ENCODE peak calls at places on chromosomes 1 and 21, in ten cellular contexts. One of them, this sample, is unnamed.
A peak's percentile ranks its signal among the peaks of the same experiment; 100 is the strongest.

GRCh38 chr1:205436776-205437485 is 15.1 kb upstream of the LEMD1 start:
- DNase-seq in GM23338: no peak
- DNase-seq in amygdala: no peak
- DNase-seq in HCEC 1CT: no peak
- DNase-seq in GM12865: peak; percentile 13
- DNase-seq in lower leg skin: no peak
- DNase-seq in HuH-7.5: no peak
- DNase-seq in activated T-cell treated with anti-CD3 and anti-CD28 coated beads, Interleukin-2, amount 50 U/mL, for 24 hours: no peak
- DNase-seq in CD4-positive, alpha-beta T cell: no peak
- DNase-seq in fibroblast of the conjunctiva: no peak
- DNase-seq in this sample: no peak

GRCh38 chr21:45541221-45542039 is 810 bp downstream of the SLC19A1 start:
- DNase-seq in GM23338: peak; percentile 46
- DNase-seq in amygdala: no peak
- DNase-seq in HCEC 1CT: peak; percentile 61
- DNase-seq in GM12865: peak; percentile 86
- DNase-seq in lower leg skin: peak; percentile 75
- DNase-seq in HuH-7.5: peak; percentile 95
- DNase-seq in activated T-cell treated with anti-CD3 and anti-CD28 coated beads, Interleukin-2, amount 50 U/mL, for 24 hours: peak; percentile 87
- DNase-seq in CD4-positive, alpha-beta T cell: peak; percentile 42
- DNase-seq in fibroblast of the conjunctiva: no peak
- DNase-seq in this sample: peak; percentile 36

GRCh38 chr1:9917901-9918300 is 7.8 kb upstream of the CTNNBIP1 start:
- DNase-seq in GM23338: no peak
- DNase-seq in amygdala: no peak
- DNase-seq in HCEC 1CT: no peak
- DNase-seq in GM12865: no peak
- DNase-seq in lower leg skin: no peak
- DNase-seq in HuH-7.5: no peak
- DNase-seq in activated T-cell treated with anti-CD3 and anti-CD28 coated beads, Interleukin-2, amount 50 U/mL, for 24 hours: no peak
- DNase-seq in CD4-positive, alpha-beta T cell: no peak
- DNase-seq in fibroblast of the conjunctiva: no peak
- DNase-seq in this sample: no peak

GRCh38 chr1:181987334-181987870 is 74.1 kb downstream of the ZNF648 start:
- DNase-seq in GM23338: no peak
- DNase-seq in amygdala: no peak
- DNase-seq in HCEC 1CT: no peak
- DNase-seq in GM12865: no peak
- DNase-seq in lower leg skin: no peak
- DNase-seq in HuH-7.5: no peak
- DNase-seq in activated T-cell treated with anti-CD3 and anti-CD28 coated beads, Interleukin-2, amount 50 U/mL, for 24 hours: no peak
- DNase-seq in CD4-positive, alpha-beta T cell: no peak
- DNase-seq in fibroblast of the conjunctiva: no peak
- DNase-seq in this sample: no peak

GRCh38 chr1:22717038-22717758 is 6.6 kb downstream of the EPHB2 start:
- DNase-seq in GM23338: peak; percentile 44
- DNase-seq in amygdala: no peak
- DNase-seq in HCEC 1CT: no peak
- DNase-seq in GM12865: no peak
- DNase-seq in lower leg skin: no peak
- DNase-seq in HuH-7.5: no peak
- DNase-seq in activated T-cell treated with anti-CD3 and anti-CD28 coated beads, Interleukin-2, amount 50 U/mL, for 24 hours: no peak
- DNase-seq in CD4-positive, alpha-beta T cell: no peak
- DNase-seq in fibroblast of the conjunctiva: no peak
- DNase-seq in this sample: no peak

GRCh38 chr21:39518055-39518844 is 66.5 kb downstream of the SH3BGR start:
- DNase-seq in GM23338: peak; percentile 96
- DNase-seq in amygdala: no peak
- DNase-seq in HCEC 1CT: peak; percentile 36
- DNase-seq in GM12865: peak; percentile 74
- DNase-seq in lower leg skin: no peak
- DNase-seq in HuH-7.5: peak; percentile 76
- DNase-seq in activated T-cell treated with anti-CD3 and anti-CD28 coated beads, Interleukin-2, amount 50 U/mL, for 24 hours: peak; percentile 42
- DNase-seq in CD4-positive, alpha-beta T cell: peak; percentile 14
- DNase-seq in fibroblast of the conjunctiva: peak; percentile 22
- DNase-seq in this sample: no peak

GRCh38 chr1:151346769-151347522 is at the start of gene RFX5:
- DNase-seq in GM23338: peak; percentile 99
- DNase-seq in amygdala: peak; percentile 85
- DNase-seq in HCEC 1CT: peak; percentile 98
- DNase-seq in GM12865: peak; percentile 100
- DNase-seq in lower leg skin: peak; percentile 96
- DNase-seq in HuH-7.5: peak; percentile 85
- DNase-seq in activated T-cell treated with anti-CD3 and anti-CD28 coated beads, Interleukin-2, amount 50 U/mL, for 24 hours: peak; percentile 90
- DNase-seq in CD4-positive, alpha-beta T cell: peak; percentile 90
- DNase-seq in fibroblast of the conjunctiva: peak; percentile 96
- DNase-seq in this sample: peak; percentile 93

GRCh38 chr1:209618756-209619420 is 33.3 kb downstream of the LAMB3 start:
- DNase-seq in GM23338: no peak
- DNase-seq in amygdala: peak; percentile 37
- DNase-seq in HCEC 1CT: no peak
- DNase-seq in GM12865: no peak
- DNase-seq in lower leg skin: no peak
- DNase-seq in HuH-7.5: no peak
- DNase-seq in activated T-cell treated with anti-CD3 and anti-CD28 coated beads, Interleukin-2, amount 50 U/mL, for 24 hours: no peak
- DNase-seq in CD4-positive, alpha-beta T cell: no peak
- DNase-seq in fibroblast of the conjunctiva: no peak
- DNase-seq in this sample: no peak

GRCh38 chr1:55694297-55694696 is 479.1 kb upstream of the USP24 start:
- DNase-seq in GM23338: no peak
- DNase-seq in amygdala: no peak
- DNase-seq in HCEC 1CT: no peak
- DNase-seq in GM12865: no peak
- DNase-seq in lower leg skin: no peak
- DNase-seq in HuH-7.5: no peak
- DNase-seq in activated T-cell treated with anti-CD3 and anti-CD28 coated beads, Interleukin-2, amount 50 U/mL, for 24 hours: no peak
- DNase-seq in CD4-positive, alpha-beta T cell: no peak
- DNase-seq in fibroblast of the conjunctiva: no peak
- DNase-seq in this sample: peak; percentile 74

GRCh38 chr1:26350701-26351590 is 3.0 kb downstream of the CRYBG2 start:
- DNase-seq in GM23338: peak; percentile 38
- DNase-seq in amygdala: no peak
- DNase-seq in HCEC 1CT: peak; percentile 37
- DNase-seq in GM12865: no peak
- DNase-seq in lower leg skin: no peak
- DNase-seq in HuH-7.5: peak; percentile 72
- DNase-seq in activated T-cell treated with anti-CD3 and anti-CD28 coated beads, Interleukin-2, amount 50 U/mL, for 24 hours: no peak
- DNase-seq in CD4-positive, alpha-beta T cell: no peak
- DNase-seq in fibroblast of the conjunctiva: no peak
- DNase-seq in this sample: no peak

GRCh38 chr1:24149854-24150227 is 6.9 kb upstream of the IL22RA1 start:
- DNase-seq in GM23338: no peak
- DNase-seq in amygdala: no peak
- DNase-seq in HCEC 1CT: peak; percentile 46
- DNase-seq in GM12865: no peak
- DNase-seq in lower leg skin: peak; percentile 77
- DNase-seq in HuH-7.5: no peak
- DNase-seq in activated T-cell treated with anti-CD3 and anti-CD28 coated beads, Interleukin-2, amount 50 U/mL, for 24 hours: peak; percentile 62
- DNase-seq in CD4-positive, alpha-beta T cell: peak; percentile 8
- DNase-seq in fibroblast of the conjunctiva: no peak
- DNase-seq in this sample: no peak

GRCh38 chr1:92916899-92917298 is 44.4 kb downstream of the DIPK1A start:
- DNase-seq in GM23338: no peak
- DNase-seq in amygdala: no peak
- DNase-seq in HCEC 1CT: peak; percentile 92
- DNase-seq in GM12865: no peak
- DNase-seq in lower leg skin: no peak
- DNase-seq in HuH-7.5: no peak
- DNase-seq in activated T-cell treated with anti-CD3 and anti-CD28 coated beads, Interleukin-2, amount 50 U/mL, for 24 hours: no peak
- DNase-seq in CD4-positive, alpha-beta T cell: no peak
- DNase-seq in fibroblast of the conjunctiva: peak; percentile 9
- DNase-seq in this sample: no peak

GRCh38 chr1:233909195-233909594 is 4.7 kb downstream of the SLC35F3 start:
- DNase-seq in GM23338: no peak
- DNase-seq in amygdala: no peak
- DNase-seq in HCEC 1CT: no peak
- DNase-seq in GM12865: no peak
- DNase-seq in lower leg skin: no peak
- DNase-seq in HuH-7.5: no peak
- DNase-seq in activated T-cell treated with anti-CD3 and anti-CD28 coated beads, Interleukin-2, amount 50 U/mL, for 24 hours: no peak
- DNase-seq in CD4-positive, alpha-beta T cell: no peak
- DNase-seq in fibroblast of the conjunctiva: no peak
- DNase-seq in this sample: no peak

GRCh38 chr1:1432951-1433803 is 2.3 kb upstream of the VWA1 start:
- DNase-seq in GM23338: peak; percentile 71
- DNase-seq in amygdala: peak; percentile 30
- DNase-seq in HCEC 1CT: no peak
- DNase-seq in GM12865: no peak
- DNase-seq in lower leg skin: peak; percentile 70
- DNase-seq in HuH-7.5: peak; percentile 98
- DNase-seq in activated T-cell treated with anti-CD3 and anti-CD28 coated beads, Interleukin-2, amount 50 U/mL, for 24 hours: no peak
- DNase-seq in CD4-positive, alpha-beta T cell: no peak
- DNase-seq in fibroblast of the conjunctiva: no peak
- DNase-seq in this sample: no peak

GRCh38 chr1:219659005-219659632 is 46.2 kb upstream of the ZC3H11B start:
- DNase-seq in GM23338: no peak
- DNase-seq in amygdala: no peak
- DNase-seq in HCEC 1CT: no peak
- DNase-seq in GM12865: peak; percentile 48
- DNase-seq in lower leg skin: no peak
- DNase-seq in HuH-7.5: no peak
- DNase-seq in activated T-cell treated with anti-CD3 and anti-CD28 coated beads, Interleukin-2, amount 50 U/mL, for 24 hours: no peak
- DNase-seq in CD4-positive, alpha-beta T cell: no peak
- DNase-seq in fibroblast of the conjunctiva: no peak
- DNase-seq in this sample: no peak

GRCh38 chr1:67059331-67059730 is 5.4 kb upstream of the SLC35D1 start:
- DNase-seq in GM23338: no peak
- DNase-seq in amygdala: no peak
- DNase-seq in HCEC 1CT: peak; percentile 35
- DNase-seq in GM12865: no peak
- DNase-seq in lower leg skin: no peak
- DNase-seq in HuH-7.5: no peak
- DNase-seq in activated T-cell treated with anti-CD3 and anti-CD28 coated beads, Interleukin-2, amount 50 U/mL, for 24 hours: no peak
- DNase-seq in CD4-positive, alpha-beta T cell: no peak
- DNase-seq in fibroblast of the conjunctiva: no peak
- DNase-seq in this sample: no peak

GRCh38 chr1:98368995-98369394 is 292.5 kb upstream of the SNX7 start:
- DNase-seq in GM23338: no peak
- DNase-seq in amygdala: no peak
- DNase-seq in HCEC 1CT: no peak
- DNase-seq in GM12865: no peak
- DNase-seq in lower leg skin: no peak
- DNase-seq in HuH-7.5: no peak
- DNase-seq in activated T-cell treated with anti-CD3 and anti-CD28 coated beads, Interleukin-2, amount 50 U/mL, for 24 hours: no peak
- DNase-seq in CD4-positive, alpha-beta T cell: no peak
- DNase-seq in fibroblast of the conjunctiva: no peak
- DNase-seq in this sample: no peak

GRCh38 chr1:23809751-23810171 is 9.2 kb upstream of the GALE start:
- DNase-seq in GM23338: peak; percentile 89
- DNase-seq in amygdala: no peak
- DNase-seq in HCEC 1CT: peak; percentile 59
- DNase-seq in GM12865: peak; percentile 90
- DNase-seq in lower leg skin: no peak
- DNase-seq in HuH-7.5: peak; percentile 66
- DNase-seq in activated T-cell treated with anti-CD3 and anti-CD28 coated beads, Interleukin-2, amount 50 U/mL, for 24 hours: peak; percentile 86
- DNase-seq in CD4-positive, alpha-beta T cell: peak; percentile 75
- DNase-seq in fibroblast of the conjunctiva: peak; percentile 45
- DNase-seq in this sample: peak; percentile 76

GRCh38 chr1:155321577-155322497 is 1.1 kb downstream of the RUSC1 start:
- DNase-seq in GM23338: peak; percentile 46
- DNase-seq in amygdala: no peak
- DNase-seq in HCEC 1CT: no peak
- DNase-seq in GM12865: no peak
- DNase-seq in lower leg skin: no peak
- DNase-seq in HuH-7.5: no peak
- DNase-seq in activated T-cell treated with anti-CD3 and anti-CD28 coated beads, Interleukin-2, amount 50 U/mL, for 24 hours: no peak
- DNase-seq in CD4-positive, alpha-beta T cell: no peak
- DNase-seq in fibroblast of the conjunctiva: no peak
- DNase-seq in this sample: no peak

GRCh38 chr21:45336535-45336810 is 48.8 kb upstream of the POFUT2 start:
- DNase-seq in GM23338: no peak
- DNase-seq in amygdala: no peak
- DNase-seq in HCEC 1CT: no peak
- DNase-seq in GM12865: no peak
- DNase-seq in lower leg skin: no peak
- DNase-seq in HuH-7.5: no peak
- DNase-seq in activated T-cell treated with anti-CD3 and anti-CD28 coated beads, Interleukin-2, amount 50 U/mL, for 24 hours: no peak
- DNase-seq in CD4-positive, alpha-beta T cell: no peak
- DNase-seq in fibroblast of the conjunctiva: no peak
- DNase-seq in this sample: no peak

GRCh38 chr21:17783816-17784598 is 35.1 kb downstream of the C21orf91 start:
- DNase-seq in GM23338: no peak
- DNase-seq in amygdala: no peak
- DNase-seq in HCEC 1CT: no peak
- DNase-seq in GM12865: peak; percentile 83
- DNase-seq in lower leg skin: no peak
- DNase-seq in HuH-7.5: no peak
- DNase-seq in activated T-cell treated with anti-CD3 and anti-CD28 coated beads, Interleukin-2, amount 50 U/mL, for 24 hours: no peak
- DNase-seq in CD4-positive, alpha-beta T cell: no peak
- DNase-seq in fibroblast of the conjunctiva: no peak
- DNase-seq in this sample: no peak

GRCh38 chr1:59229138-59229537 is 67.8 kb upstream of the FGGY start:
- DNase-seq in GM23338: no peak
- DNase-seq in amygdala: no peak
- DNase-seq in HCEC 1CT: peak; percentile 64
- DNase-seq in GM12865: peak; percentile 2
- DNase-seq in lower leg skin: no peak
- DNase-seq in HuH-7.5: no peak
- DNase-seq in activated T-cell treated with anti-CD3 and anti-CD28 coated beads, Interleukin-2, amount 50 U/mL, for 24 hours: no peak
- DNase-seq in CD4-positive, alpha-beta T cell: no peak
- DNase-seq in fibroblast of the conjunctiva: peak; percentile 65
- DNase-seq in this sample: no peak

GRCh38 chr1:224629965-224630364 is 13.8 kb downstream of the CNIH3 start:
- DNase-seq in GM23338: no peak
- DNase-seq in amygdala: no peak
- DNase-seq in HCEC 1CT: no peak
- DNase-seq in GM12865: no peak
- DNase-seq in lower leg skin: no peak
- DNase-seq in HuH-7.5: no peak
- DNase-seq in activated T-cell treated with anti-CD3 and anti-CD28 coated beads, Interleukin-2, amount 50 U/mL, for 24 hours: no peak
- DNase-seq in CD4-positive, alpha-beta T cell: no peak
- DNase-seq in fibroblast of the conjunctiva: no peak
- DNase-seq in this sample: no peak

GRCh38 chr1:217333939-217334338 is 297.0 kb downstream of the GPATCH2 start:
- DNase-seq in GM23338: peak; percentile 84
- DNase-seq in amygdala: no peak
- DNase-seq in HCEC 1CT: peak; percentile 33
- DNase-seq in GM12865: peak; percentile 46
- DNase-seq in lower leg skin: no peak
- DNase-seq in HuH-7.5: peak; percentile 39
- DNase-seq in activated T-cell treated with anti-CD3 and anti-CD28 coated beads, Interleukin-2, amount 50 U/mL, for 24 hours: no peak
- DNase-seq in CD4-positive, alpha-beta T cell: no peak
- DNase-seq in fibroblast of the conjunctiva: peak; percentile 16
- DNase-seq in this sample: no peak

GRCh38 chr1:153608742-153609584 is 4.0 kb downstream of the S100A16 start:
- DNase-seq in GM23338: peak; percentile 83
- DNase-seq in amygdala: no peak
- DNase-seq in HCEC 1CT: peak; percentile 97
- DNase-seq in GM12865: no peak
- DNase-seq in lower leg skin: no peak
- DNase-seq in HuH-7.5: no peak
- DNase-seq in activated T-cell treated with anti-CD3 and anti-CD28 coated beads, Interleukin-2, amount 50 U/mL, for 24 hours: no peak
- DNase-seq in CD4-positive, alpha-beta T cell: no peak
- DNase-seq in fibroblast of the conjunctiva: peak; percentile 61
- DNase-seq in this sample: peak; percentile 79

GRCh38 chr1:98001764-98002163 is 80.9 kb upstream of the DPYD start:
- DNase-seq in GM23338: peak; percentile 6
- DNase-seq in amygdala: no peak
- DNase-seq in HCEC 1CT: peak; percentile 25
- DNase-seq in GM12865: no peak
- DNase-seq in lower leg skin: no peak
- DNase-seq in HuH-7.5: no peak
- DNase-seq in activated T-cell treated with anti-CD3 and anti-CD28 coated beads, Interleukin-2, amount 50 U/mL, for 24 hours: no peak
- DNase-seq in CD4-positive, alpha-beta T cell: no peak
- DNase-seq in fibroblast of the conjunctiva: no peak
- DNase-seq in this sample: no peak

GRCh38 chr1:99557556-99558256 is 88.2 kb upstream of the PALMD start:
- DNase-seq in GM23338: no peak
- DNase-seq in amygdala: no peak
- DNase-seq in HCEC 1CT: peak; percentile 95
- DNase-seq in GM12865: no peak
- DNase-seq in lower leg skin: no peak
- DNase-seq in HuH-7.5: no peak
- DNase-seq in activated T-cell treated with anti-CD3 and anti-CD28 coated beads, Interleukin-2, amount 50 U/mL, for 24 hours: no peak
- DNase-seq in CD4-positive, alpha-beta T cell: no peak
- DNase-seq in fibroblast of the conjunctiva: peak; percentile 35
- DNase-seq in this sample: no peak

GRCh38 chr1:75796376-75797272 is at the start of gene MSH4:
- DNase-seq in GM23338: peak; percentile 21
- DNase-seq in amygdala: no peak
- DNase-seq in HCEC 1CT: no peak
- DNase-seq in GM12865: peak; percentile 61
- DNase-seq in lower leg skin: no peak
- DNase-seq in HuH-7.5: no peak
- DNase-seq in activated T-cell treated with anti-CD3 and anti-CD28 coated beads, Interleukin-2, amount 50 U/mL, for 24 hours: peak; percentile 72
- DNase-seq in CD4-positive, alpha-beta T cell: no peak
- DNase-seq in fibroblast of the conjunctiva: no peak
- DNase-seq in this sample: no peak